ENCODE peak calls at places on chromosomes 11 and 22, in four cellular contexts. One of them, this sample, is unnamed.

GRCh38 chr11:69356703-69357457 is 62.9 kb downstream of the MYEOV start:
- DNase-seq in cardiac fibroblast: peak; percentile 59
- DNase-seq in AG09319: no peak
- DNase-seq in PC-9: no peak
- DNase-seq in this sample: no peak

GRCh38 chr11:121334973-121335711 is 42.6 kb downstream of the SC5D start:
- DNase-seq in cardiac fibroblast: no peak
- DNase-seq in AG09319: no peak
- DNase-seq in PC-9: no peak
- DNase-seq in this sample: no peak

GRCh38 chr11:111735262-111736116 is 30.7 kb downstream of the PPP2R1B start:
- DNase-seq in cardiac fibroblast: peak; percentile 99
- DNase-seq in AG09319: peak; percentile 98
- DNase-seq in PC-9: peak; percentile 98
- DNase-seq in this sample: no peak

GRCh38 chr11:35035894-35036408 is 103.0 kb upstream of the CD44 start:
- DNase-seq in cardiac fibroblast: peak; percentile 99
- DNase-seq in AG09319: peak; percentile 72
- DNase-seq in PC-9: peak; percentile 81
- DNase-seq in this sample: no peak

GRCh38 chr11:78652866-78653265 is 78.2 kb upstream of the NARS2 start:
- DNase-seq in cardiac fibroblast: no peak
- DNase-seq in AG09319: no peak
- DNase-seq in PC-9: no peak
- DNase-seq in this sample: no peak

GRCh38 chr11:116829525-116830183 is at the start of gene APOC3:
- DNase-seq in cardiac fibroblast: peak; percentile 75
- DNase-seq in AG09319: no peak
- DNase-seq in PC-9: no peak
- DNase-seq in this sample: no peak

GRCh38 chr11:10072841-10073240 is 221.2 kb downstream of the SBF2 start:
- DNase-seq in cardiac fibroblast: no peak
- DNase-seq in AG09319: no peak
- DNase-seq in PC-9: no peak
- DNase-seq in this sample: no peak

GRCh38 chr22:25564320-25564978 is at the start of gene GRK3:
- DNase-seq in cardiac fibroblast: peak; percentile 35
- DNase-seq in AG09319: no peak
- DNase-seq in PC-9: no peak
- DNase-seq in this sample: peak; percentile 60

GRCh38 chr11:23021287-23021863 is 161.1 kb upstream of the CCDC179 start:
- DNase-seq in cardiac fibroblast: peak; percentile 36
- DNase-seq in AG09319: no peak
- DNase-seq in PC-9: no peak
- DNase-seq in this sample: no peak

GRCh38 chr11:79617561-79617960 is 176.7 kb upstream of the TENM4 start:
- DNase-seq in cardiac fibroblast: no peak
- DNase-seq in AG09319: no peak
- DNase-seq in PC-9: no peak
- DNase-seq in this sample: no peak

GRCh38 chr11:68914761-68915160 is 11.1 kb downstream of the IGHMBP2 start:
- DNase-seq in cardiac fibroblast: no peak
- DNase-seq in AG09319: no peak
- DNase-seq in PC-9: no peak
- DNase-seq in this sample: no peak

GRCh38 chr22:43396934-43397457 is 14.8 kb upstream of the MPPED1 start:
- DNase-seq in cardiac fibroblast: no peak
- DNase-seq in AG09319: no peak
- DNase-seq in PC-9: no peak
- DNase-seq in this sample: no peak

GRCh38 chr11:103940542-103940941 is 95.9 kb upstream of the DDI1 start:
- DNase-seq in cardiac fibroblast: no peak
- DNase-seq in AG09319: peak; percentile 29
- DNase-seq in PC-9: peak; percentile 86
- DNase-seq in this sample: no peak

GRCh38 chr11:46049325-46049860 is 71.9 kb downstream of the PHF21A start:
- DNase-seq in cardiac fibroblast: no peak
- DNase-seq in AG09319: no peak
- DNase-seq in PC-9: no peak
- DNase-seq in this sample: no peak

GRCh38 chr11:113562981-113563461 is 87.8 kb upstream of the DRD2 start:
- DNase-seq in cardiac fibroblast: no peak
- DNase-seq in AG09319: no peak
- DNase-seq in PC-9: no peak
- DNase-seq in this sample: no peak

GRCh38 chr11:15969701-15970329 is 386.5 kb downstream of the SOX6 start:
- DNase-seq in cardiac fibroblast: peak; percentile 95
- DNase-seq in AG09319: peak; percentile 12
- DNase-seq in PC-9: no peak
- DNase-seq in this sample: no peak

GRCh38 chr11:88507771-88508557 is 170.4 kb upstream of the CTSC start:
- DNase-seq in cardiac fibroblast: no peak
- DNase-seq in AG09319: no peak
- DNase-seq in PC-9: no peak
- DNase-seq in this sample: no peak

GRCh38 chr11:84289381-84289906 is 1003.3 kb upstream of the CCDC90B start:
- DNase-seq in cardiac fibroblast: peak; percentile 87
- DNase-seq in AG09319: no peak
- DNase-seq in PC-9: no peak
- DNase-seq in this sample: no peak

GRCh38 chr11:62853279-62853965 is 14.0 kb upstream of the WDR74 start:
- DNase-seq in cardiac fibroblast: no peak
- DNase-seq in AG09319: no peak
- DNase-seq in PC-9: no peak
- DNase-seq in this sample: no peak

GRCh38 chr11:14232652-14233051 is 126.3 kb downstream of the RRAS2 start:
- DNase-seq in cardiac fibroblast: no peak
- DNase-seq in AG09319: no peak
- DNase-seq in PC-9: no peak
- DNase-seq in this sample: no peak

GRCh38 chr11:119361056-119361787 is 14.7 kb upstream of the MFRP start:
- DNase-seq in cardiac fibroblast: peak; percentile 74
- DNase-seq in AG09319: no peak
- DNase-seq in PC-9: peak; percentile 93
- DNase-seq in this sample: no peak

GRCh38 chr11:64713781-64714363 is 9.1 kb downstream of the NRXN2 start:
- DNase-seq in cardiac fibroblast: no peak
- DNase-seq in AG09319: no peak
- DNase-seq in PC-9: no peak
- DNase-seq in this sample: no peak

GRCh38 chr11:70271635-70271953 is 1.1 kb downstream of the PPFIA1 start:
- DNase-seq in cardiac fibroblast: no peak
- DNase-seq in AG09319: no peak
- DNase-seq in PC-9: no peak
- DNase-seq in this sample: no peak

GRCh38 chr22:23075525-23076216 is 5.4 kb downstream of the GNAZ start:
- DNase-seq in cardiac fibroblast: no peak
- DNase-seq in AG09319: no peak
- DNase-seq in PC-9: no peak
- DNase-seq in this sample: no peak

GRCh38 chr11:44928807-44929206 is 21.9 kb downstream of the TP53I11 start:
- DNase-seq in cardiac fibroblast: no peak
- DNase-seq in AG09319: no peak
- DNase-seq in PC-9: no peak
- DNase-seq in this sample: no peak

GRCh38 chr11:81089242-81089641 is 1644.4 kb downstream of the FAM181B start:
- DNase-seq in cardiac fibroblast: no peak
- DNase-seq in AG09319: no peak
- DNase-seq in PC-9: no peak
- DNase-seq in this sample: no peak
- TF ChIP-seq CTCF in cardiac fibroblast: no peak
- TF ChIP-seq CTCF in AG09319: no peak
- TF ChIP-seq CTCF in PC-9: no peak
- TF ChIP-seq CTCF in this sample: no peak

GRCh38 chr11:86403458-86403857 is 28.8 kb downstream of the CCDC81 start:
- DNase-seq in cardiac fibroblast: no peak
- DNase-seq in AG09319: no peak
- DNase-seq in PC-9: no peak
- DNase-seq in this sample: no peak

GRCh38 chr11:86414032-86414431 is 39.3 kb downstream of the CCDC81 start:
- DNase-seq in cardiac fibroblast: no peak
- DNase-seq in AG09319: no peak
- DNase-seq in PC-9: no peak
- DNase-seq in this sample: no peak

GRCh38 chr11:86408845-86409244 is 34.2 kb downstream of the CCDC81 start:
- DNase-seq in cardiac fibroblast: peak; percentile 16
- DNase-seq in AG09319: no peak
- DNase-seq in PC-9: no peak
- DNase-seq in this sample: no peak
- TF ChIP-seq CTCF in cardiac fibroblast: peak; percentile 44
- TF ChIP-seq CTCF in AG09319: peak; percentile 35
- TF ChIP-seq CTCF in PC-9: peak; percentile 61
- TF ChIP-seq CTCF in this sample: no peak

GRCh38 chr11:72683782-72684200 is 9.6 kb upstream of the PDE2A start:
- DNase-seq in cardiac fibroblast: peak; percentile 46
- DNase-seq in AG09319: no peak
- DNase-seq in PC-9: no peak
- DNase-seq in this sample: peak; percentile 55
- TF ChIP-seq CTCF in cardiac fibroblast: peak; percentile 98
- TF ChIP-seq CTCF in AG09319: peak; percentile 91
- TF ChIP-seq CTCF in PC-9: peak; percentile 97
- TF ChIP-seq CTCF in this sample: peak; percentile 90

GRCh38 chr22:30634477-30635233 is 926 bp upstream of the SLC35E4 start:
- DNase-seq in cardiac fibroblast: peak; percentile 94
- DNase-seq in AG09319: peak; percentile 56
- DNase-seq in PC-9: peak; percentile 89
- DNase-seq in this sample: peak; percentile 89

GRCh38 chr22:30640361-30640760 is 4.8 kb downstream of the SLC35E4 start:
- DNase-seq in cardiac fibroblast: no peak
- DNase-seq in AG09319: no peak
- DNase-seq in PC-9: no peak
- DNase-seq in this sample: no peak

GRCh38 chr22:30637701-30638114 is 2.1 kb downstream of the SLC35E4 start:
- DNase-seq in cardiac fibroblast: peak; percentile 13
- DNase-seq in AG09319: no peak
- DNase-seq in PC-9: peak; percentile 20
- DNase-seq in this sample: no peak

GRCh38 chr22:30636226-30637077 is 871 bp downstream of the SLC35E4 start:
- DNase-seq in cardiac fibroblast: peak; percentile 26
- DNase-seq in AG09319: no peak
- DNase-seq in PC-9: peak; percentile 50
- DNase-seq in this sample: peak; percentile 56

GRCh38 chr22:30635273-30636225 is at the start of gene SLC35E4:
- DNase-seq in cardiac fibroblast: peak; percentile 93
- DNase-seq in AG09319: peak; percentile 78
- DNase-seq in PC-9: peak; percentile 60
- DNase-seq in this sample: peak; percentile 89
- TF ChIP-seq CTCF in cardiac fibroblast: peak; percentile 45
- TF ChIP-seq CTCF in AG09319: peak; percentile 27
- TF ChIP-seq CTCF in PC-9: no peak
- TF ChIP-seq CTCF in this sample: no peak

GRCh38 chr22:44876921-44877320 is 124.5 kb downstream of the ARHGAP8 start:
- DNase-seq in cardiac fibroblast: no peak
- DNase-seq in AG09319: no peak
- DNase-seq in PC-9: no peak
- DNase-seq in this sample: no peak

GRCh38 chr22:44869196-44869595 is 116.8 kb downstream of the ARHGAP8 start:
- DNase-seq in cardiac fibroblast: no peak
- DNase-seq in AG09319: no peak
- DNase-seq in PC-9: no peak
- DNase-seq in this sample: no peak

GRCh38 chr22:44870021-44870420 is 117.6 kb downstream of the ARHGAP8 start:
- DNase-seq in cardiac fibroblast: peak; percentile 10
- DNase-seq in AG09319: no peak
- DNase-seq in PC-9: peak; percentile 66
- DNase-seq in this sample: no peak

DNA sequence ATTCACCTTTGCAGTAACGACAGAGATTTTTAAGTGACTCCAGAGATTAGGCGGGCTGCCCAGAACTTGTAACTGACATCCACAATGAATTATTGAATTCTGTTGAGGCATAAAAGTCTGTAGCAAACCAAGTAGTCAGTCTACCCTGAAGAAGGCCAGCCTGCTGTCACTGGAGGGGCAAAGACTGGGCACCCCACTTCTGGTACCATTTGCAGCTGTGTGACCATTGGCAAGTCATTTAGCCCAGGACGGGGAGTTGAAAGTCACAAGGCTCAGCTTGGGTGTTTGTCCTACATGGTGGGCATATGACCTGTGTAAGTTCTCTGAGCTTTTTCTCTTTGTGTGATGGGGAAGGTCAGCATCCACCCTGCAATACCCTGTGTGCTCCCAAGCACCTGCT is 119.4 kb downstream of the ARHGAP8 start:
- DNase-seq in cardiac fibroblast: no peak
- DNase-seq in AG09319: no peak
- DNase-seq in PC-9: no peak
- DNase-seq in this sample: no peak
- TF ChIP-seq CTCF in cardiac fibroblast: no peak
- TF ChIP-seq CTCF in AG09319: no peak
- TF ChIP-seq CTCF in PC-9: no peak
- TF ChIP-seq CTCF in this sample: no peak

GRCh38 chr22:37777122-37777687 is 30.5 kb upstream of the GCAT start:
- DNase-seq in cardiac fibroblast: peak; percentile 91
- DNase-seq in AG09319: peak; percentile 31
- DNase-seq in PC-9: peak; percentile 100
- DNase-seq in this sample: no peak

GRCh38 chr22:37778370-37779009 is 29.2 kb upstream of the GCAT start:
- DNase-seq in cardiac fibroblast: peak; percentile 31
- DNase-seq in AG09319: no peak
- DNase-seq in PC-9: no peak
- DNase-seq in this sample: no peak

GRCh38 chr22:37784829-37785495 is 22.8 kb upstream of the GCAT start:
- DNase-seq in cardiac fibroblast: no peak
- DNase-seq in AG09319: no peak
- DNase-seq in PC-9: peak; percentile 97
- DNase-seq in this sample: no peak

GRCh38 chr22:37782340-37783168 is 25.2 kb upstream of the GCAT start:
- DNase-seq in cardiac fibroblast: peak; percentile 38
- DNase-seq in AG09319: no peak
- DNase-seq in PC-9: peak; percentile 78
- DNase-seq in this sample: no peak

DNA sequence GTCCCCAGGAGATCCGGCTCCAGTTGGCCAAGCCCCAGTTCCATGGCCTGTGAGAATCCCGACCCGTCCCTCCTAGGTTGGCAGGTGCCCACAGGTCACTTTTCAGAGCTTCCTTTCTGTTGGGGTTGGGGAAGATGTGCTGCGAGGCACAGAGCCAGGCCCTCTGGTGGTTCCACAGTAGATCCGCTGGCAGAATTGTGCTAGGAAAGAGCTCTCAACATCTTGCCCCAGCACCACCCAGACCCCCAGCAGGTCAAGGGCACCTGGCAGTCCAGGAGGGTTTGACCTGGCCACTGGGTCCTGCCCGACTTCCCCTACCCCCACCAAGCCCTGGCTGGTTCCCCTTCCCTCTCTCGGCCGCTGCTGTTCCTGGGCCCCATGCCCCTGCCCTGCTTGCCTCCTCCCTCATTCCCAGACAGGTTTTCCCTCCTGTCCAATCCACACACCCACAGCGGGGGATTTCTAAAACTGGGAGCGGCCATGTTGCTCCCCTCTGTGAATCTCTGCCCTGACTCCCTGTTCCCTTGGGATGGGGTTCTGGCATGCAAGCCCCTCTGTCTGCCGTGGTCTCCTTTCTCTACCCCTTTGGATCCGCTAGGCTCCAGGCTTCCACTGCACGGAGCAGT is 26.2 kb upstream of the GCAT start:
- DNase-seq in cardiac fibroblast: no peak
- DNase-seq in AG09319: no peak
- DNase-seq in PC-9: no peak
- DNase-seq in this sample: no peak
- TF ChIP-seq CTCF in cardiac fibroblast: peak; percentile 30
- TF ChIP-seq CTCF in AG09319: peak; percentile 36
- TF ChIP-seq CTCF in PC-9: peak; percentile 39
- TF ChIP-seq CTCF in this sample: no peak